ENCODE peak calls at places on chromosomes 1 and 21, in eight cellular contexts. Z is CD4-positive, alpha-beta memory T cell; Y is SK-N-MC; G is ascending aorta; X is IMR-90; Q is cardiac muscle cell; K is transverse colon; B is upper lobe of right lung. U is an unnamed sample.

GRCh38 chr1:150066838-150067183 is 765 bp upstream of the VPS45 start:
- DNase-seq in Z (peak), Y (no peak), G (peak), X (no peak), Q (peak), K (peak), B (peak), U (peak)

GRCh38 chr1:168110896-168111545 is 25.7 kb downstream of the GPR161 start:
- DNase-seq in Z (no peak), Y (no peak), G (peak), X (no peak), Q (no peak), K (no peak), B (no peak), U (no peak)

GRCh38 chr21:34282223-34282622 is 81.6 kb upstream of the KCNE2 start:
- DNase-seq in Z (no peak), Y (no peak), G (no peak), X (peak), Q (no peak), K (no peak), B (no peak), U (no peak)

GRCh38 chr1:55285849-55286248 is 70.7 kb upstream of the USP24 start:
- DNase-seq in Z (no peak), Y (no peak), G (no peak), X (no peak), Q (no peak), K (no peak), B (no peak), U (no peak)

GRCh38 chr21:43842742-43843141 is 22.3 kb upstream of the AGPAT3 start:
- DNase-seq in Z (no peak), Y (no peak), G (no peak), X (no peak), Q (no peak), K (no peak), B (no peak), U (no peak)

GRCh38 chr1:47477595-47478080 is 39.8 kb downstream of the FOXD2 start:
- DNase-seq in Z (no peak), Y (no peak), G (peak), X (no peak), Q (no peak), K (peak), B (no peak), U (no peak)

GRCh38 chr1:89087241-89087640 is 22.2 kb upstream of the GBP1 start:
- DNase-seq in Z (no peak), Y (no peak), G (no peak), X (no peak), Q (peak), K (no peak), B (no peak), U (no peak)

GRCh38 chr1:44637590-44638411 is 36.5 kb downstream of the TMEM53 start:
- DNase-seq in Z (no peak), Y (no peak), G (no peak), X (no peak), Q (peak), K (no peak), B (no peak), U (no peak)

GRCh38 chr21:33127154-33127893 is 57.4 kb downstream of the OLIG1 start:
- DNase-seq in Z (peak), Y (no peak), G (peak), X (peak), Q (peak), K (peak), B (peak), U (peak)
- H3K4me3 ChIP-seq in Z (no peak), Y (no peak), G (peak), X (peak), Q (no peak), K (no peak), B (peak), U (peak)

DNA sequence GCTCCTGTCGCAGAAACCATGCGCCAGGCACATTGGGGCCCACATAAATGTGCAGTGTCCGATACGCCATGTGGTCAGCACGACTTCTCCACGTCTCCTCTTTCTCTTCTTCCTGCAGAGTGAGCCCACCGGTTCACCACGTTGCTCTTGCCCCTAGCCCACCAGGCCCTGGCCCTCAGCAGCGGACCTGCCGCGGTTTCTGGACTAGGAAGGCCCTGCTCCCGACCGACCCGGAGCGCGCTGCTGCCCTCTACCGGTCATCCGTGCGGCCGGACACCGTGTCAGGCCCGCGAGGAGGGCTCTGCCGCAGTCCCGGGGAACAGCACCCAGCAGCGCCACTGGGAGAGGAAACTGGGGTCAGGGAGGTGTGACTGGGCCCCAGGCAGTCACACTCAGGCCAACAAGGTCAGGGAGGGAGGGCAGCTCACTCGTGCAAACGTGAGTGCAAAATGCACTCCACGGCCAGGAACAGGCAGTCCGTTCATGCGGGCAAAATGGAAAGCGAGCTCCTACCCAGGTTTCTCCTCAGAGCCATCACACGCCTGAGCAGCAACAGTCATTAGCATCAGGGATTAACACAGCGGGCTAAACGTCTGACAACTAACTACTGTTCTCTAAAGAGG is 13.7 kb downstream of the TLR5 start:
- DNase-seq in Z (peak), Y (no peak), G (peak), X (peak), Q (peak), K (peak), B (peak), U (peak)
- H3K4me3 ChIP-seq in Z (no peak), Y (no peak), G (peak), X (peak), Q (no peak), K (no peak), B (peak), U (no peak)

DNA sequence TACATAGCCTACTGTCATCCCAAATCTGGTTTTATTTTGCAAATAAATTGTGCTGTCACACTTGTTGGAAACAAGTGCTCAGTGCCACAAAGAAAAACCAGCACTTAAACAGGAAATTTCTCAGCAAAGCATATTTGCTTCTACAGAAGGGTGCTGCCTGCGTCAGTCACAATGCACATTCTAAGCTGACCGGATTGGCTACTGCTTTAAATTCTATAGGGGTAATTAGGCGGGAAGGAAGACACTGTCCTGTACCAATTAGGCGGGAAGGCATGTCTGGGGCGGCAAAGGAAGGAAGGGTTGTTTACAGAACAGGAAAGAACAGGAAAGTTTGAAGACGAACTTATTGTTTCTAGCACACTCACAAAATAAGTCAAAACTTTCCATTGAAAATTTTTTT is 2.8 kb downstream of the IFI16 start:
- DNase-seq in Z (peak), Y (no peak), G (no peak), X (peak), Q (no peak), K (peak), B (no peak), U (no peak)
- H3K4me3 ChIP-seq in Z (peak), Y (peak), G (peak), X (peak), Q (no peak), K (no peak), B (peak), U (peak)

DNA sequence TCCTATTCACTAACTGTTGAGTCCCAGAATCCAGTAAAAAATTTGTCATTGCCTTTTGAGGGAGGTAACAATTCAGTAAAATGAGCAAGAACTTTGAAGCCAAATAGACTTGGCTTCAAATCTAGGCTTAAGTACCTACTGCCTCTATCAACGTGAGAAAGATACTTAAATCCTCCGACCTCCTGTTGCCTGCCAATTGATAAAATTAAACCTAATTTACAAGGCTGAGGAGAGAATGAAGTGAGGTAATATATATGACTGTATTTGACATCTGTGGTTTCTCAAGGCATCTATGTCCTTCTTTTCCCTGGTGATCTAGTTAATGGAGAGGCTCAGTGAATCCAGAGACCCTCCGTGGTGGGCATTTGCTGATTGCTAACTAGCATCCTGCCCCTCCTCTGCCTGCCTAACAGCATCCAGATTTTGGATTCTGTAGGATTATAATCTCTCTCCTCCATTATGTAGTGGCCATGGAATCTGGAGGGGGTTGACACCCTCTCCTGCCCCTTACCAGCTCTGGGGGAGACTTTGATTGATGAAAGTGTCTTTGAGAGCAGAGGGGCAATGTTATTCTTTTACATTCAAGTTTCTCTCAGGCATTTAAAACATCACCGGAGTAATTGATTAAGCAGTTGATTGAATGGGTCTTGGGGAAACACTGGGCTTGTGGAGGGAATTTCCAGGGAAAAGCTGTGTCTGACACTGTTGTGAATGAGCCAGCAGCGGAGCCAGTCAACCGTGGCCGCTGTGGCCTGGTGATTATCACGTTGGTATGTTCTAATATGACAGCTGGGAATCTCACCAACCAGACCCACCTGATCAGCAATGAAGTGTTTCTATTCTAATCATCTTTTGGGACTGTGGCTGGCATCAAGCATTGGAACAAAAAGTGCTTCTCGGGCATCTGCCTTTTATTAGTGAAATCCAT is 140.7 kb upstream of the FAM78B start:
- DNase-seq in Z (no peak), Y (no peak), G (no peak), X (no peak), Q (no peak), K (no peak), B (no peak), U (peak)
- H3K4me3 ChIP-seq in Z (no peak), Y (no peak), G (no peak), X (no peak), Q (no peak), K (no peak), B (no peak), U (peak)

DNA sequence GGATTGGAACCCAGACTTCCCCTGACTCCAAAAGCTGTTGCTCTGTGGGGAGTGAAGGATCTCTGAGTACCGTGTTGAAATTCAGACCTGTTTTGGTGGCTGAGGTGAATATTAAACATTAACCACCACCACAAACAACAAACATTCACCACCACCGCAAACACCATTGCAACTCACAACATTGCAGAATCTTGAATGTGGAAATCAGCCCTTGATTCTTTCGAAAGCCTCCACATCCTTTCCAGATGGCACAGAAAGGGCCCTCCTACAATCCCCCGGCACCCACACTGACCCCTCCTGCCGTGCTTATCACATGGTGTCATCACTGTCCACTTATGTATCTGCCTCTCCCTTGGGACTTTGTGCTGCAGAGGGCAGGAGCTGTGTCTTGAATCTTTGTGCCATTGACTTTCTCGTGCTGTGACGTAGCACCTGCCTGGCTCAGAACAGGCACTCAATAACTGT is 1.4 kb downstream of the CDA start:
- DNase-seq in Z (no peak), Y (no peak), G (no peak), X (peak), Q (no peak), K (peak), B (peak), U (peak)
- H3K4me3 ChIP-seq in Z (no peak), Y (no peak), G (no peak), X (no peak), Q (no peak), K (no peak), B (no peak), U (no peak)